ENCODE peak calls at places on chromosome 1, in six cellular contexts. L, A, M, P, X and G are unnamed samples.

GRCh38 chr1:117600325-117600916 is 5.4 kb upstream of the TENT5C start:
- DNase-seq in L (no peak), X (no peak), A (no peak), M (no peak), P (no peak), G (no peak)

GRCh38 chr1:114063544-114063943 is 84.3 kb downstream of the OLFML3 start:
- DNase-seq in L (no peak), X (no peak), P (no peak), M (no peak), A (no peak), G (no peak)

GRCh38 chr1:234611799-234612351 is 1.9 kb upstream of the IRF2BP2 start:
- DNase-seq in A (peak; percentile 62), X (peak; percentile 50), P (peak; percentile 45), L (peak; percentile 59), M (no peak), G (no peak)

GRCh38 chr1:167706931-167707877 is 14.6 kb upstream of the MPZL1 start:
- DNase-seq in L (no peak), X (no peak), P (no peak), A (no peak), M (no peak), G (no peak)

GRCh38 chr1:96721382-96722160 is at the start of gene PTBP2:
- DNase-seq in M (peak; percentile 30), X (peak; percentile 71), L (peak; percentile 80), A (peak; percentile 79), P (peak; percentile 84), G (peak; percentile 66)

GRCh38 chr1:230808268-230808872 is 60.0 kb downstream of the C1orf198 start:
- DNase-seq in P (no peak), A (no peak), M (no peak), X (no peak), L (no peak), G (peak; percentile 76)

GRCh38 chr1:164673584-164674214 is 114.7 kb downstream of the PBX1 start:
- DNase-seq in M (no peak), X (peak; percentile 22), A (no peak), L (no peak), P (no peak), G (no peak)

GRCh38 chr1:223715710-223716103 is 3.4 kb downstream of the CAPN2 start:
- DNase-seq in X (no peak), L (no peak), A (no peak), M (no peak), P (no peak), G (no peak)

GRCh38 chr1:160108888-160109662 is 6.5 kb upstream of the ATP1A2 start:
- DNase-seq in L (no peak), P (no peak), X (peak; percentile 78), A (peak; percentile 38), M (no peak), G (peak; percentile 67)

GRCh38 chr1:108609483-108610066 is 49.7 kb downstream of the EEIG2 start:
- DNase-seq in X (no peak), M (no peak), L (no peak), A (peak; percentile 27), P (peak; percentile 32), G (peak; percentile 16)
- TF ChIP-seq CTCF in X (no peak), M (no peak), L (no peak), A (no peak), P (no peak), G (no peak)

GRCh38 chr1:8182034-8182761 is 135.7 kb upstream of the SLC45A1 start:
- DNase-seq in L (peak; percentile 62), X (peak; percentile 97), P (no peak), A (peak; percentile 96), M (no peak), G (peak; percentile 80)
- H3K4me3 ChIP-seq in L (no peak overlapping the region), X (no peak overlapping the region), P (no peak overlapping the region), A (no peak overlapping the region), M (no peak overlapping the region), G (no peak overlapping the region)

DNA sequence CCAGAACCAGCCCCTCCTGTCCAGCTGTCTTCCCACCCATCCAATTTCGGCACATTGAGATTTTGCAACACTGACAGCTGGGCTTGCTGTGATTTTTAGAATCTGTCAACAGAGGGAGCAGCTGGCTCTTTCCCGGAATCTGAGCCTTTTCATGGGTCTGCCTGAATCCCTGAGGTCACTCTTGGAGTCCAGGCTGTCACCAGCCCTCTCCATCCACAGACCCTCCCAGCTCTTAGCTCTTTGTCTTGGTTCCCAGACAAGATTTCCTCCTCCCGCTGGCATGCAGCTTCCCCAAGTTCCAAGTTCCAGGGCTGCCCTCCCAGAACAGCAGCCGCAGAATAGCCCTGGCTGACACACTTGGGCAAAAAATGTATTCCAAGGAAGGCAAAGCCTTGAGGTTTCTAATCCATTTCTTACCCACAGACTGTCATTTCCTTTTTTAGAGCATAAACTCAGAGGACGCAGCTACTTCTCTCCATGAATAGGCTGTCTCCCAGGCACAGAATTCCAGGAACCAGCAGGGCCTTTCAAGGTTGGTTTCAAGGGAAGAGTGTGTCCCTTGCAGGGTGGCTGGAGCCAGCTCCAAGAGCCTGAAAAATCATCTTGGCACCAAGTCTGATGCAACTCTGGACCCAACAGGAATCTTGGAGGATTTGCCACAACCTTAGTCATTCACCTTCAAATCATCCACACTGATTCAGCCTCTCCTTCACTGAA is 7.1 kb upstream of the TMEM61 start:
- DNase-seq in M (no peak), X (peak; percentile 51), P (peak; percentile 46), A (peak; percentile 45), L (peak; percentile 35), G (peak; percentile 59)
- TF ChIP-seq CTCF in M (peak; percentile 61), X (peak; percentile 52), P (peak; percentile 17), A (no peak), L (no peak), G (peak; percentile 58)

GRCh38 chr1:116166011-116166571 is 54.9 kb downstream of the MAB21L3 start:
- DNase-seq in A (no peak), L (no peak), X (no peak), P (no peak), M (no peak), G (no peak)

GRCh38 chr1:116166655-116167054 is 55.5 kb downstream of the MAB21L3 start:
- DNase-seq in M (no peak), P (no peak), A (no peak), X (no peak), L (no peak), G (no peak)

GRCh38 chr1:116169898-116170297 is 58.7 kb downstream of the MAB21L3 start:
- DNase-seq in P (no peak), L (no peak), M (no peak), A (no peak), X (no peak), G (no peak)

GRCh38 chr1:116167625-116168276 is 56.6 kb downstream of the MAB21L3 start:
- DNase-seq in A (peak; percentile 23), M (no peak), L (peak; percentile 27), P (no peak), X (peak; percentile 19), G (no peak)

DNA sequence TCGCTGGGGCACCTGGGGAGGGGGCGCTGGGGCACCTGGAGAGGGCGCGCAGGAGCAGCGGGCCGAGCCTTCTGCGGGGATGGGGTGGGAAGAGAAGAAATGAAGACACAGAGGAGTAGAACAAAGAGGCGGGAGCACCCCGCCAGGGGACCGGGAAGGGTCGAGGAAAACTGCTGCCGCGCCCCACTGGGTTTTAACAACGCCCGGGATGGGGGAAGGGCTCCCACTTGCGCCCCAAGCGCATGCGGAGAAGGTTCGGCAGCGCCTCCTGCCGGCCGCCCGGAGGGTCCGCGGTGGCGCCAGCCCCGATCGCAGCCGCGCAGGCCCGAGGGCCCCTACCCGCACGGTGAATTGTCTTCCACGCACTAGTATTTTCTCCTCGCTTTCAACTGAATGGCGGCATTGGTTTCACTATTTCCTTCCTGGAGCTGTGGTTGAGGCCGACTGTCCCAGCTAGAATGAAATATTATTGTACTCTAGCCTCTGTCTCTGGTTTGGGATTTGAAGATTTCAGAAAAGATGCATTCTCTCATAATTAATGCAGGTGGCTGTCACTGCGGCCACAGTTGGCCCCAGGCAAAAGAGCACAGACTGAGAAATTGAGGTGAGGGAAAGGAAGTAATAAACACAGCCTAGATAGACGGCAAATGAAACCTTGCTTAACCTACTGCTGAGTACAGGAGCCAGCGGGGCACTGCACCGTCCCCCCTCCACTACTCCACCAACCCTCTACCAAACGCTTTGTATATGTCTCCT is 57.3 kb downstream of the MAB21L3 start:
- DNase-seq in M (no peak), P (peak; percentile 83), A (peak; percentile 87), X (peak; percentile 66), L (peak; percentile 88), G (peak; percentile 57)
- H3K4me3 ChIP-seq in M (peak overlapping the region; percentile 41), P (peak overlapping the region; percentile 72), A (peak overlapping the region; percentile 36), X (peak overlapping the region; percentile 60), L (peak overlapping the region; percentile 59), G (peak overlapping the region; percentile 62)

GRCh38 chr1:153698648-153699004 is 20.1 kb downstream of the NPR1 start:
- DNase-seq in X (no peak), P (no peak), M (no peak), L (no peak), A (no peak), G (no peak)

GRCh38 chr1:153696741-153697140 is 18.3 kb downstream of the NPR1 start:
- DNase-seq in A (no peak), P (no peak), M (no peak), X (no peak), L (no peak), G (no peak)

GRCh38 chr1:153697873-153698647 is 19.6 kb downstream of the NPR1 start:
- DNase-seq in A (peak; percentile 25), L (no peak), P (peak; percentile 81), X (peak; percentile 63), M (no peak), G (peak; percentile 86)

GRCh38 chr1:153699116-153699515 is 20.6 kb downstream of the NPR1 start:
- DNase-seq in L (no peak), A (no peak), X (peak; percentile 32), P (no peak), M (no peak), G (peak; percentile 68)

GRCh38 chr1:153697191-153697872 is 18.8 kb downstream of the NPR1 start:
- DNase-seq in A (peak; percentile 75), P (peak; percentile 44), M (no peak), L (no peak), X (peak; percentile 76), G (peak; percentile 87)
- TF ChIP-seq CTCF in A (no peak), P (no peak), M (no peak), L (no peak), X (no peak), G (no peak)